ENCODE peak calls at places on chromosomes 4 and X, in eight cellular contexts. S is endodermal cell, G is esophagus squamous epithelium, O is right lobe of liver, N is cardiac fibroblast, W is bronchial epithelial cell, P is SK-N-SH, F is fibroblast of lung. Q is an unnamed sample.

GRCh38 chr4:25953740-25954139 is 39.7 kb downstream of the SMIM20 start:
- DNase-seq in S (peak), G (no peak), O (no peak), N (peak), W (peak), P (no peak), F (peak), Q (no peak)

GRCh38 chr4:94639298-94639697 is 118.5 kb upstream of the BMPR1B start:
- DNase-seq in S (no peak), G (no peak), O (no peak), N (no peak), W (no peak), P (no peak), F (no peak), Q (no peak)

GRCh38 chr4:83285022-83285387 is 407 bp upstream of the COQ2 start:
- DNase-seq in S (peak), G (no peak), O (no peak), N (peak), W (peak), P (peak), F (peak), Q (no peak)

GRCh38 chr4:12116009-12116542 is 687.4 kb upstream of the HS3ST1 start:
- DNase-seq in S (no peak), G (no peak), O (no peak), N (no peak), W (peak), P (no peak), F (no peak), Q (no peak)

GRCh38 chrX:12360389-12360788 is 222.1 kb downstream of the FRMPD4 start:
- DNase-seq in S (no peak), G (no peak), O (no peak), N (peak), W (peak), P (no peak), F (peak), Q (no peak)

GRCh38 chr4:176001171-176002006 is 64.3 kb upstream of the WDR17 start:
- DNase-seq in S (peak), G (no peak), O (peak), N (peak), W (no peak), P (peak), F (peak), Q (no peak)

GRCh38 chr4:107213880-107214279 is 177.8 kb upstream of the DKK2 start:
- DNase-seq in S (no peak), G (no peak), O (no peak), N (no peak), W (no peak), P (no peak), F (peak), Q (no peak)

GRCh38 chr4:92328095-92328494 is 24.3 kb downstream of the GRID2 start:
- DNase-seq in S (no peak), G (no peak), O (no peak), N (no peak), W (no peak), P (no peak), F (no peak), Q (no peak)

GRCh38 chr4:107989162-107989536 is 540 bp upstream of the HADH start:
- DNase-seq in S (no peak), G (no peak), O (no peak), N (no peak), W (no peak), P (no peak), F (no peak), Q (no peak)

GRCh38 chr4:2934077-2934812 is 29.0 kb downstream of the NOP14 start:
- DNase-seq in S (peak), G (no peak), O (peak), N (peak), W (no peak), P (no peak), F (peak), Q (no peak)

GRCh38 chr4:2072971-2073807 is 14.1 kb downstream of the NAT8L start:
- DNase-seq in S (peak), G (no peak), O (no peak), N (no peak), W (no peak), P (peak), F (no peak), Q (no peak)

GRCh38 chrX:149540133-149540620 is 635 bp upstream of the EOLA1 start:
- DNase-seq in S (peak), G (peak), O (peak), N (peak), W (peak), P (peak), F (peak), Q (peak)

GRCh38 chr4:109406337-109406931 is 27.2 kb upstream of the SEC24B start:
- DNase-seq in S (peak), G (no peak), O (no peak), N (peak), W (peak), P (peak), F (peak), Q (no peak)

GRCh38 chr4:25031077-25031606 is 396 bp upstream of the LGI2 start:
- DNase-seq in S (peak), G (no peak), O (no peak), N (peak), W (no peak), P (peak), F (peak), Q (no peak)

GRCh38 chr4:28557755-28558154 is 1697.1 kb downstream of the STIM2 start:
- DNase-seq in S (no peak), G (no peak), O (no peak), N (peak), W (peak), P (no peak), F (peak), Q (no peak)

GRCh38 chr4:10018818-10019438 is 2.4 kb downstream of the SLC2A9 start:
- DNase-seq in S (peak), G (peak), O (peak), N (peak), W (peak), P (peak), F (peak), Q (peak)

GRCh38 chr4:95267081-95267480 is 281.7 kb downstream of the UNC5C start:
- DNase-seq in S (no peak), G (no peak), O (no peak), N (peak), W (peak), P (no peak), F (peak), Q (no peak)

GRCh38 chr4:95268819-95269565 is 279.8 kb downstream of the UNC5C start:
- DNase-seq in S (no peak), G (no peak), O (no peak), N (peak), W (peak), P (no peak), F (peak), Q (no peak)

GRCh38 chr4:41506071-41506470 is 31.9 kb upstream of the LIMCH1 start:
- DNase-seq in S (no peak), G (no peak), O (no peak), N (peak), W (peak), P (no peak), F (peak), Q (no peak)

GRCh38 chrX:154443479-154443910 is 446 bp upstream of the FAM50A start:
- DNase-seq in S (peak), G (no peak), O (no peak), N (no peak), W (no peak), P (peak), F (no peak), Q (no peak)

GRCh38 chr4:148831945-148832344 is 389.7 kb upstream of the NR3C2 start:
- DNase-seq in S (no peak), G (no peak), O (no peak), N (peak), W (peak), P (no peak), F (peak), Q (no peak)

GRCh38 chrX:7372843-7373525 is 225.0 kb upstream of the PUDP start:
- DNase-seq in S (no peak), G (no peak), O (no peak), N (peak), W (peak), P (no peak), F (peak), Q (no peak)

GRCh38 chr4:41141910-41142309 is 72.4 kb downstream of the APBB2 start:
- DNase-seq in S (no peak), G (no peak), O (no peak), N (peak), W (peak), P (no peak), F (peak), Q (no peak)

GRCh38 chrX:84248226-84248625 is 60.2 kb upstream of the RPS6KA6 start:
- DNase-seq in S (no peak), G (no peak), O (no peak), N (peak), W (peak), P (no peak), F (peak), Q (no peak)

GRCh38 chr4:20612313-20612712 is 87.9 kb upstream of the PACRGL start:
- DNase-seq in S (no peak), G (no peak), O (no peak), N (no peak), W (peak), P (no peak), F (peak), Q (no peak)

GRCh38 chrX:106919932-106920452 is at the start of gene CLDN2:
- DNase-seq in S (peak), G (no peak), O (no peak), N (no peak), W (no peak), P (no peak), F (no peak), Q (no peak)

GRCh38 chr4:57374866-57375595 is 264.8 kb upstream of the IGFBP7 start:
- DNase-seq in S (no peak), G (no peak), O (no peak), N (no peak), W (no peak), P (no peak), F (peak), Q (no peak)

GRCh38 chr4:89305028-89305427 is 2.6 kb downstream of the GPRIN3 start:
- DNase-seq in S (no peak), G (no peak), O (no peak), N (no peak), W (no peak), P (no peak), F (no peak), Q (no peak)

GRCh38 chr4:72326692-72327632 is 242.1 kb downstream of the ADAMTS3 start:
- DNase-seq in S (no peak), G (no peak), O (no peak), N (peak), W (peak), P (peak), F (peak), Q (no peak)

GRCh38 chrX:13009256-13009655 is 34.3 kb downstream of the TMSB4X start:
- DNase-seq in S (no peak), G (no peak), O (no peak), N (no peak), W (no peak), P (no peak), F (peak), Q (no peak)

GRCh38 chrX:56600141-56600540 is 36.7 kb downstream of the UBQLN2 start:
- DNase-seq in S (no peak), G (no peak), O (no peak), N (peak), W (peak), P (no peak), F (peak), Q (no peak)

GRCh38 chrX:16867947-16868346 is 2.2 kb downstream of the RBBP7 start:
- DNase-seq in S (no peak), G (no peak), O (no peak), N (no peak), W (no peak), P (no peak), F (no peak), Q (no peak)

GRCh38 chr4:141195095-141195707 is 25.5 kb upstream of the ZNF330 start:
- DNase-seq in S (no peak), G (no peak), O (peak), N (no peak), W (no peak), P (no peak), F (no peak), Q (no peak)

GRCh38 chrX:73267979-73268378 is 53.3 kb upstream of the NAP1L2 start:
- DNase-seq in S (no peak), G (no peak), O (no peak), N (no peak), W (peak), P (no peak), F (no peak), Q (no peak)

GRCh38 chrX:73266766-73267165 is 52.1 kb upstream of the NAP1L2 start:
- DNase-seq in S (no peak), G (no peak), O (no peak), N (no peak), W (no peak), P (no peak), F (no peak), Q (no peak)

GRCh38 chrX:73267206-73267605 is 52.6 kb upstream of the NAP1L2 start:
- DNase-seq in S (no peak), G (no peak), O (no peak), N (no peak), W (no peak), P (no peak), F (no peak), Q (no peak)

GRCh38 chrX:73268463-73268862 is 53.8 kb upstream of the NAP1L2 start:
- DNase-seq in S (no peak), G (no peak), O (no peak), N (no peak), W (peak), P (no peak), F (no peak), Q (no peak)

GRCh38 chrX:73262991-73263390 is 48.3 kb upstream of the NAP1L2 start:
- DNase-seq in S (no peak), G (no peak), O (no peak), N (no peak), W (peak), P (peak), F (peak), Q (no peak)
- TF ChIP-seq CTCF in S (peak), G (no peak), O (peak), N (no peak), W (no peak), P (peak), F (no peak), Q (no peak)

GRCh38 chr4:67892905-67893304 is 9.1 kb upstream of the TMPRSS11D start:
- DNase-seq in S (peak), G (no peak), O (no peak), N (no peak), W (no peak), P (no peak), F (no peak), Q (no peak)
- TF ChIP-seq CTCF in S (peak), G (no peak), O (no peak), N (peak), W (peak), P (peak), F (no peak), Q (no peak)

GRCh38 chr4:67875011-67875410 is 8.8 kb downstream of the TMPRSS11D start:
- DNase-seq in S (no peak), G (no peak), O (no peak), N (peak), W (no peak), P (no peak), F (no peak), Q (no peak)
- TF ChIP-seq CTCF in S (no peak), G (no peak), O (no peak), N (no peak), W (no peak), P (no peak), F (no peak), Q (no peak)

DNA sequence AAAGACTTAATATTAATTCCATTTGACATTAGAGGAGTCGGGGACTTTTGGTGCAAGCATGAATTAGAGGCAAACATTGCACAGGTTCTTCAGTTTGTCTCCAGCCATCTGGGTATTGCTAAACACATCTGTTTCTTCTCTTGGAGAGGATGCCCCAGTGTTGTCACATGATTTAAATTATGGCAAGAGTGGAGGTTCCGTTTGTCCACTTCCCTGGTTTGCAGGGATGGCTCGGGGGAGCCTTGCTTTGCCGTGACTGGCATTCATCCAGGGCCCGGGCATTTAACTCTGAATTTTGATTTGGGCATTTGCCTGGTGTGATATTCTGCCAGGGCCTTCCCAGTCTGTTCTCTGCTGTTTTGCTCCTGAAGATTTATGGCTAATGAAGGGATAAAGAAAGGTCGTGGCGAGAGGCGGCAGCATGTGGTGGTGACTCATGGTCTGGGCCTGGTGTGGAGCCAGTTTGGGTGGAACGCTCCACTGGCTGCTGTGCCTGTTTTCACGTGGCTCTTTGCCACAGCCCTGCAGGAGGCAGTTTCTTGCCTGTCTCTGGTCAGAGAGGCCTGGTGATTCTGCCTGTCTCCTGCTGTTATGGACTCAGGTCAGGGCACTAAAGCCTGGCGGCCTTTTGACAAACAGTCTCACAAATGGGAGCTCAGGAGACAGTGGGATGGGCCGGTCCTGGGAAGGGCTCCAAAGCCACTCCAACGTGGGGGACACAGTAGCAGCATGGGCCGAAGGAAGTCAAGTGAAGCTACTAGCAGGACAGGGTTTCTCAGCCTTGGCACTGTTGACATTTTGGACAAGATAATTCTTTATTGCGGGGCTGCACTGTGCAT is 99.4 kb upstream of the PGRMC2 start:
- DNase-seq in S (peak), G (peak), O (peak), N (peak), W (peak), P (peak), F (peak), Q (peak)
- TF ChIP-seq CTCF in S (no peak), G (no peak), O (no peak), N (no peak), W (no peak), P (peak), F (peak), Q (no peak)

DNA sequence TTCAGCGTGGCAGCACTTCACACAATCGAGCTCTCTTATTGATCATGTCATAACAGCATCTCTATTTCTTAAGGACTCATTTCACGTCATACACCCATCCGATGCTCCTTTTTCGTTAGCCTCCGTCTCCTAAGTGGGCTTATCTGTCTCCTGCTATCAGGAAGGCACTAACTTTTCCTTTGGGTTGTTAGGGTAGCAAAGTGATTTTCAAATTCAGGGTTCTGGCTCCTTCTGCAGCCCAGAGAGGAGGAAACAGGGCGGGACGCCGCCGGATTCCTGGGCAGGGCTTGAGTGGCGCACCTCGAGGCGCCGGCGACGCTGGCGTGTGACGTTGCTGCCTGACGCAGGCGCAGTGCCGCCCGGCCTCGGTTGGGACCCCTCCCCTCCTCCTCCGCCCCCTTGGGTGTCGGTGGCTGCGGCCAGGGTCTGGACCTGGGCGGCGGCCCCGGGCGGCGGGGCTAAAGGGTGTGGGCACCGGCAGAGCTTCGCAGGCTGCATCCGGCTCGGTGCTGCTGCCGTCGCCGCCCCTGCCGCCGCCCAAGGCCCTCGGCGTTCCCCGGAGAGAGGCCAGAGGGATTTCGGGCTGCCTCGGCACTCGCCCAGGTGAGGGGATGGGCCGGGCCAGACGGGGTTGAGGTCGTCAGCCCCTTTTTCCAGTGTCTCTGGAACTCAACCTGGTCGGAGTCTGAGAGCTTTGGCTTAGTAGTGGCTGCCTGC is at the start of gene BLTP1:
- DNase-seq in S (peak), G (peak), O (peak), N (peak), W (peak), P (peak), F (peak), Q (peak)
- TF ChIP-seq CTCF in S (no peak), G (no peak), O (no peak), N (no peak), W (no peak), P (no peak), F (peak), Q (no peak)

Q was measured in omental fat pad.